ENCODE peak calls at places on chromosomes 2 and 18, in ten cellular contexts. C is breast epithelium, N is Peyer's patch, U is fibroblast of lung, Q is left ventricle myocardium inferior, W is ovary, A is heart right ventricle, F is suprapubic skin, M is A549, G is cardiac muscle cell. Z is an unnamed sample. For H3K4me1, the result is how much of the 10 kb centered on the place peaks cover.

GRCh38 chr2:134774074-134774742 is 55.4 kb upstream of the TMEM163 start:
- DNase-seq in U (no peak), A (no peak), Q (no peak), G (peak), M (no peak), W (no peak), N (no peak), C (no peak), F (no peak), Z (no peak)

GRCh38 chr2:27282892-27283291 is 663 bp downstream of the TRIM54 start:
- DNase-seq in U (no peak), N (no peak), C (no peak), W (no peak), G (peak), M (peak), Q (no peak), A (no peak), F (no peak), Z (no peak)

GRCh38 chr2:218008060-218009040 is 5.6 kb upstream of the TNS1 start:
- DNase-seq in C (no peak), Q (no peak), U (peak), G (no peak), M (no peak), A (no peak), F (no peak), W (no peak), N (no peak), Z (no peak)

GRCh38 chr2:202193881-202194353 is 44.5 kb downstream of the SUMO1 start:
- DNase-seq in M (no peak), W (no peak), C (no peak), A (no peak), Q (no peak), F (no peak), G (no peak), N (no peak), U (peak), Z (no peak)

GRCh38 chr2:163133602-163134001 is 295.0 kb upstream of the KCNH7 start:
- DNase-seq in U (no peak), C (no peak), Q (no peak), M (no peak), A (no peak), N (no peak), F (no peak), W (no peak), G (peak), Z (no peak)

GRCh38 chr2:96111257-96111640 is 5.1 kb downstream of the ADRA2B start:
- DNase-seq in U (no peak), F (no peak), G (no peak), Q (no peak), W (no peak), M (no peak), A (no peak), C (no peak), N (no peak), Z (no peak)

GRCh38 chr2:45432406-45432805 is 178.7 kb downstream of the SRBD1 start:
- DNase-seq in C (no peak), F (no peak), W (no peak), N (no peak), G (no peak), Q (no peak), M (peak), A (no peak), U (peak), Z (no peak)

GRCh38 chr18:3456686-3457069 is 6.7 kb downstream of the TGIF1 start:
- DNase-seq in C (no peak), W (no peak), F (no peak), M (peak), A (no peak), U (no peak), G (no peak), Q (no peak), N (no peak), Z (no peak)

GRCh38 chr2:199228887-199229819 is 228.6 kb downstream of the SATB2 start:
- DNase-seq in F (no peak), G (no peak), U (peak), A (no peak), M (peak), N (no peak), W (no peak), C (no peak), Q (no peak), Z (no peak)

GRCh38 chr2:86221066-86221684 is 21.9 kb downstream of the MRPL35 start:
- DNase-seq in U (peak), G (peak), C (no peak), F (no peak), W (peak), N (peak), A (peak), Q (no peak), M (peak), Z (peak)

GRCh38 chr18:25669741-25670140 is 317.8 kb upstream of the ZNF521 start:
- DNase-seq in C (no peak), U (peak), A (no peak), Q (no peak), W (no peak), M (no peak), F (no peak), N (no peak), G (no peak), Z (no peak)

GRCh38 chr18:12855886-12856285 is 28.2 kb downstream of the PTPN2 start:
- DNase-seq in U (no peak), M (no peak), W (no peak), C (no peak), N (no peak), F (no peak), Q (no peak), G (no peak), A (no peak), Z (no peak)
- H3K4me1 ChIP-seq in U (under half), M (under half), W (under half), C (under half), N (under half), F (under half), Q (under half), G (under half), A (under half), Z (under half)

DNA sequence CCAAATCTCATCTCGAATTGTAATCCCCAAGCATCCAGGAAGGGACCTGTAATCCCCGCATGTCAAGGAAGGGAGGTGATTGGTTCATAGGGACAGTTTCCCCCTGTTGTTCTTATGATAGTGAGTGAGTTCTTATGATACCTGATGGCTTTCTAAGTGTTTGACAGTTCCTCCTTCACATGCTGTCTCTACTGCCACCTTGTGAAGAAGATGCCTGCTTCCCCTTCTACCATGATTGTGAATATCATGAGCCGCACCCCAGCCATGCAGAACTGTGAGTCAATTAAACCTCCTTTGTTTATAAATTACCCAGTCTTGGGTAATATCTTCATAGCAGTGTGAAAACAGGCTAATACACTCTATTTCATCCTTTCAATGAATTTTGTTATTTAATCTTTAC is 446.7 kb downstream of the RNF144A start:
- DNase-seq in A (no peak), F (no peak), C (no peak), M (peak), N (no peak), W (no peak), U (no peak), Q (no peak), G (no peak), Z (no peak)
- TF ChIP-seq CTCF in A (no peak), F (no peak), C (no peak), M (no peak), N (no peak), W (no peak), U (no peak), Q (no peak), G (no peak), Z (no peak)

DNA sequence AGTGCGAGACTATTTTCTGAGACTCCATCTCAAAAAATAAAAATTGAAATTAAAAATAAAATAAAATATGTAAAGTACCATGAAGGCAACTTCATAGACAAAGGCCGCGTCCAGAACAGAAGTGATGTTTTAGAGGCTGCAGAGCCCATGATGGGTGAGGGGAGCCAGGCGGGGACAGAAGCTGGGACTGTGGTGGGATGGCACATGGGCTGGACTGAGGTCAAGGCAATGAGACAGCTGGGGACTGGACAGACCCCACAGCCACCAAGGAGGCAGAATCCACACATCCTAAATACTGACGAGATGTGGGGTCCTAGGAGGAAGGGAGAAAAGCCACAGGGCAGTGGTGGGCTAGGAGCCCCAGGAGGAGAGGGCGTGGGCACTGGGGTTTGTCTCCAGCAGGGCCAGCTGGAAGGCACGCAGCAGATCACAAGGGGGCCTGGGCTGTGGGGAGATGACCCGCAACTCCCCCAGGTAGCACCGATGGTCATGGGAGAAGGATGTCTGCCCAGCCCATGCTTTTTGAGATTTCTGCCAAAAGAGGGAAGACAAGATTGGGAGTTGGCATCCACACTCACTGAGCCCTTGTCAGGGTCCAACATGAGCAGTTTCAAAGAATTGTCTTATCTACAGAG is 74.3 kb downstream of the KCNF1 start:
- DNase-seq in F (peak), G (no peak), W (no peak), M (no peak), A (no peak), U (no peak), N (peak), C (no peak), Q (no peak), Z (no peak)
- H3K4me3 ChIP-seq in F (no peak), G (no peak), W (no peak), M (no peak), A (no peak), U (no peak), N (no peak), C (no peak), Q (no peak), Z (no peak)

DNA sequence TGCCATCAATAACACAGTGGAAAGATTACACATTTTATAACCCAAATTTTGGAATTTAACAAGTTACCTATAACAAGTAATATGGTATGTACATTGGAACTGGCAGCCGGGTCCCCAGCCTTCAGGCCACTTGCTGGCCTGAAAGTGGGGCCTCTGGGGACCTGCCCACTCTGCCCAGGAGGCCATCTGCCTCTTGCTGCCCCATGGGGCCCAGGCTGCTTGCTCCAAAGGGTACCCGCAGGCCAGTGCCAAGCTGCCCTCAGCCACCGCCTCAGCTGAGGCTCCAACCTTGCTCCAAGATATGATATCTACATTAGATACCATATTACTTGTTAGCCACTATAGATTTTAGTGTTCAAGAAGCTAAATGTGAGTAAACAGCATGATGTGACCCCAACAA is 120.8 kb upstream of the TMEFF2 start:
- DNase-seq in U (no peak), Q (no peak), F (no peak), G (no peak), A (no peak), N (no peak), W (no peak), M (no peak), C (no peak), Z (no peak)
- H3K4me1 ChIP-seq in U (under half), Q (under half), F (under half), G (under half), A (under half), N (under half), W (under half), M (under half), C (under half), Z (under half)

GRCh38 chr2:230944123-230944653 is 19.1 kb upstream of the GPR55 start:
- DNase-seq in C (no peak), U (no peak), F (no peak), M (no peak), A (no peak), W (no peak), G (no peak), Q (no peak), N (no peak), Z (no peak)

GRCh38 chr2:230941202-230942180 is 16.4 kb upstream of the GPR55 start:
- DNase-seq in A (no peak), W (no peak), U (no peak), F (no peak), N (no peak), C (peak), G (no peak), M (no peak), Q (no peak), Z (peak)

GRCh38 chr2:230942920-230943896 is 18.2 kb upstream of the GPR55 start:
- DNase-seq in W (no peak), C (no peak), G (no peak), F (no peak), N (peak), M (no peak), A (no peak), U (no peak), Q (no peak), Z (no peak)

GRCh38 chr2:230940476-230940815 is 15.4 kb upstream of the GPR55 start:
- DNase-seq in C (no peak), Q (no peak), W (no peak), N (no peak), F (no peak), G (no peak), U (no peak), M (no peak), A (no peak), Z (no peak)

GRCh38 chr2:230942371-230942770 is 17.3 kb upstream of the GPR55 start:
- DNase-seq in U (no peak), C (no peak), N (no peak), F (no peak), W (no peak), G (no peak), M (no peak), Q (no peak), A (no peak), Z (no peak)
- TF ChIP-seq CTCF in U (no peak), C (no peak), N (no peak), F (no peak), W (no peak), G (no peak), M (no peak), Q (no peak), A (no peak), Z (no peak)

GRCh38 chr2:6877402-6878305 is at the start of gene RSAD2:
- DNase-seq in Q (no peak), U (peak), M (no peak), G (no peak), A (peak), W (peak), N (peak), C (no peak), F (no peak), Z (no peak)
- H3K4me3 ChIP-seq in Q (peak), U (peak), M (peak), G (no peak), A (peak), W (peak), N (peak), C (peak), F (peak), Z (peak)

GRCh38 chr18:75213610-75214009 is 3.0 kb downstream of the TSHZ1 start:
- DNase-seq in Q (no peak), G (no peak), C (no peak), U (peak), A (no peak), M (no peak), F (no peak), W (no peak), N (no peak), Z (no peak)
- H3K4me1 ChIP-seq in Q (half or more), G (under half), C (under half), U (under half), A (half or more), M (under half), F (half or more), W (under half), N (under half), Z (under half)

GRCh38 chr2:144889348-144889747 is 369.4 kb upstream of the ZEB2 start:
- DNase-seq in M (no peak), Q (no peak), G (no peak), C (no peak), N (no peak), F (no peak), W (no peak), A (no peak), U (no peak), Z (no peak)

GRCh38 chr2:144894612-144895300 is 374.8 kb upstream of the ZEB2 start:
- DNase-seq in U (no peak), G (no peak), W (no peak), M (no peak), C (no peak), F (no peak), Q (no peak), N (no peak), A (no peak), Z (no peak)

GRCh38 chr2:144886847-144887246 is 366.9 kb upstream of the ZEB2 start:
- DNase-seq in Q (peak), F (peak), G (no peak), C (no peak), W (peak), A (peak), U (peak), M (no peak), N (no peak), Z (peak)

GRCh38 chr2:144890828-144891227 is 370.9 kb upstream of the ZEB2 start:
- DNase-seq in C (no peak), F (no peak), N (no peak), W (no peak), U (peak), M (peak), G (peak), Q (no peak), A (no peak), Z (no peak)
- TF ChIP-seq CTCF in C (no peak), F (no peak), N (peak), W (no peak), U (peak), M (no peak), G (peak), Q (peak), A (no peak), Z (peak)

GRCh38 chr2:221530653-221531037 is 41.5 kb downstream of the EPHA4 start:
- DNase-seq in Q (no peak), A (no peak), G (no peak), W (no peak), F (no peak), M (no peak), N (no peak), U (no peak), C (no peak), Z (no peak)
- H3K4me3 ChIP-seq in Q (no peak), A (no peak), G (no peak), W (no peak), F (peak), M (no peak), N (no peak), U (peak), C (no peak), Z (no peak)

DNA sequence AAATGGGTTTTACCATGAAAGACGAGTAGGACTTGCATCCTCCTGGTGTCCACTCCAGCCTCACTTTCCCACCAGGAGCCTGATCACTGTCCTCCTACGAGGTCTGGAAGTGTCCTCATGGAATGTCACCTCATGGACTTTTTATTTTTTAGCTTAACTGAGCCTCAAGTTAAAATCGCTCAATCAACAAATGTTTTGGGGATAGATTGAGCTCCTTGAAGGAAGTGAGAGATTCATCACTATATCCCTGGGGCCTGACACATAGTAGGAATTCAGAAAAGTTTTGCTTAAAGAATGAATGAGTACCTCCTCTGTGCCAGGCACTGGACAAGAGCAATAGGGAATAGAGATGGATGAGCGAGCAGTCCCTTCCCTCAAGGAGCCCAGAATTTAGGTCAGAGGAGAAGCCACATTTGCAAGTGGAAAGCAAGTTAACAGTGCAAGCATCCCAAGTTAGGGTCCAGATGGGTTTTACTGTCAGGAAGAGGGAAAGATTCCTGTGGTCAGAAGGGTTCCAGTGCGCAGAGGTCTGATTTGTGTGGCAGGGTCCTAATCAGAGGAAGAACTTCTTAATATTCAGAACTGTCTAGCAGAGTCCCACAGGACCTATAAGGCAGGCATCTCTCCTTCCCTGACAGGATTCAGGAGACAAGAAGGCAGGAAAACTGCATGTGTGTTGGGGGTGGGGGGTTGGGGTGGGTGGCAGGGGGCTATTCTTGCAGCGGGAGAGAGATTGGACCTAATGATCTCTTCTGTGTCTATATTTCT is 67.0 kb downstream of the MYCN start:
- DNase-seq in C (no peak), M (no peak), F (no peak), W (no peak), Q (no peak), A (no peak), N (no peak), U (no peak), G (no peak), Z (no peak)
- H3K4me1 ChIP-seq in C (under half), M (under half), F (under half), W (under half), Q (under half), A (under half), N (under half), U (under half), G (under half), Z (under half)